ENCODE peak calls at places on chromosomes 16 and 17, in five cellular contexts. T, K, W, L and R are unnamed samples.

GRCh38 chr16:51698647-51699046 is 547.6 kb upstream of the SALL1 start:
- DNase-seq in L (no peak), T (no peak), K (no peak), W (no peak), R (no peak)

GRCh38 chr17:65176646-65177409 is 39.7 kb downstream of the RGS9 start:
- DNase-seq in L (no peak), W (no peak), T (no peak), K (no peak), R (no peak)

GRCh38 chr17:62750502-62751349 is 57.4 kb downstream of the MARCHF10 start:
- DNase-seq in K (no peak), L (peak; percentile 31), T (no peak), W (no peak), R (no peak)

GRCh38 chr16:10128397-10129258 is 53.6 kb downstream of the GRIN2A start:
- DNase-seq in T (no peak), K (no peak), W (no peak), L (no peak), R (no peak)

GRCh38 chr16:22388101-22388644 is 13.8 kb upstream of the CDR2 start:
- DNase-seq in L (no peak), K (no peak), T (no peak), W (no peak), R (no peak)

GRCh38 chr16:23254338-23254737 is 47.8 kb upstream of the SCNN1B start:
- DNase-seq in L (peak; percentile 66), W (no peak), K (no peak), T (no peak), R (no peak)

GRCh38 chr17:65561394-65562205 is at the start of gene AXIN2:
- DNase-seq in L (peak; percentile 88), T (peak; percentile 74), K (peak; percentile 65), W (peak; percentile 71), R (peak; percentile 73)

GRCh38 chr16:76292218-76292617 is 15.0 kb downstream of the CNTNAP4 start:
- DNase-seq in T (no peak), L (no peak), K (no peak), W (no peak), R (no peak)

GRCh38 chr17:37884516-37884915 is 39.7 kb upstream of the TBC1D3K start:
- DNase-seq in W (no peak), K (no peak), L (no peak), T (no peak), R (no peak)

GRCh38 chr17:55735784-55736405 is 13.2 kb upstream of the TMEM100 start:
- DNase-seq in T (no peak), K (peak; percentile 61), W (no peak), L (peak; percentile 57), R (no peak)

GRCh38 chr17:17001874-17002520 is 30.1 kb upstream of the TNFRSF13B start:
- DNase-seq in W (peak; percentile 50), K (peak; percentile 46), L (peak; percentile 63), T (peak; percentile 63), R (peak; percentile 62)